ENCODE peak calls at places on chromosomes 5 and 9, in nine cellular contexts. One of them, this sample, is unnamed.

GRCh38 chr9:135907006-135907434 is 326 bp downstream of the CAMSAP1 start:
- DNase-seq in transverse colon: peak; percentile 27
- DNase-seq in tibial nerve: no peak
- DNase-seq in stomach: no peak
- DNase-seq in H1: no peak
- DNase-seq in sigmoid colon: peak; percentile 69
- DNase-seq in HepG2: no peak
- DNase-seq in A549: peak; percentile 46
- DNase-seq in ovary: no peak
- DNase-seq in this sample: peak; percentile 58

GRCh38 chr9:128045876-128046275 is 21.2 kb downstream of the NAIF1 start:
- DNase-seq in transverse colon: no peak
- DNase-seq in tibial nerve: no peak
- DNase-seq in stomach: no peak
- DNase-seq in H1: no peak
- DNase-seq in sigmoid colon: no peak
- DNase-seq in HepG2: no peak
- DNase-seq in A549: no peak
- DNase-seq in ovary: no peak
- DNase-seq in this sample: no peak

GRCh38 chr5:9207820-9208418 is 338.0 kb downstream of the SEMA5A start:
- DNase-seq in transverse colon: no peak
- DNase-seq in tibial nerve: no peak
- DNase-seq in stomach: no peak
- DNase-seq in H1: no peak
- DNase-seq in sigmoid colon: no peak
- DNase-seq in HepG2: peak; percentile 34
- DNase-seq in A549: peak; percentile 52
- DNase-seq in ovary: no peak
- DNase-seq in this sample: no peak

GRCh38 chr5:158398360-158399201 is 539.6 kb upstream of the CLINT1 start:
- DNase-seq in transverse colon: no peak
- DNase-seq in tibial nerve: no peak
- DNase-seq in stomach: no peak
- DNase-seq in H1: no peak
- DNase-seq in sigmoid colon: no peak
- DNase-seq in HepG2: no peak
- DNase-seq in A549: no peak
- DNase-seq in ovary: no peak
- DNase-seq in this sample: no peak

GRCh38 chr5:147949711-147950573 is 43.6 kb upstream of the C5orf46 start:
- DNase-seq in transverse colon: no peak
- DNase-seq in tibial nerve: no peak
- DNase-seq in stomach: no peak
- DNase-seq in H1: no peak
- DNase-seq in sigmoid colon: no peak
- DNase-seq in HepG2: peak; percentile 37
- DNase-seq in A549: peak; percentile 45
- DNase-seq in ovary: no peak
- DNase-seq in this sample: no peak

GRCh38 chr5:16430349-16431089 is 35.1 kb downstream of the ZNF622 start:
- DNase-seq in transverse colon: no peak
- DNase-seq in tibial nerve: no peak
- DNase-seq in stomach: no peak
- DNase-seq in H1: no peak
- DNase-seq in sigmoid colon: no peak
- DNase-seq in HepG2: no peak
- DNase-seq in A549: no peak
- DNase-seq in ovary: no peak
- DNase-seq in this sample: no peak

GRCh38 chr5:135535820-135536801 is at the start of gene NEUROG1:
- DNase-seq in transverse colon: no peak
- DNase-seq in tibial nerve: no peak
- DNase-seq in stomach: no peak
- DNase-seq in H1: no peak
- DNase-seq in sigmoid colon: no peak
- DNase-seq in HepG2: no peak
- DNase-seq in A549: no peak
- DNase-seq in ovary: no peak
- DNase-seq in this sample: no peak

GRCh38 chr5:91840412-91840811 is 457.3 kb upstream of the ARRDC3 start:
- DNase-seq in transverse colon: no peak
- DNase-seq in tibial nerve: no peak
- DNase-seq in stomach: no peak
- DNase-seq in H1: no peak
- DNase-seq in sigmoid colon: no peak
- DNase-seq in HepG2: no peak
- DNase-seq in A549: no peak
- DNase-seq in ovary: no peak
- DNase-seq in this sample: no peak

GRCh38 chr5:34677428-34677827 is 21.3 kb downstream of the RAI14 start:
- DNase-seq in transverse colon: no peak
- DNase-seq in tibial nerve: no peak
- DNase-seq in stomach: no peak
- DNase-seq in H1: no peak
- DNase-seq in sigmoid colon: no peak
- DNase-seq in HepG2: no peak
- DNase-seq in A549: no peak
- DNase-seq in ovary: no peak
- DNase-seq in this sample: no peak

GRCh38 chr5:34674226-34674625 is 18.1 kb downstream of the RAI14 start:
- DNase-seq in transverse colon: no peak
- DNase-seq in tibial nerve: no peak
- DNase-seq in stomach: no peak
- DNase-seq in H1: no peak
- DNase-seq in sigmoid colon: no peak
- DNase-seq in HepG2: no peak
- DNase-seq in A549: no peak
- DNase-seq in ovary: no peak
- DNase-seq in this sample: no peak

GRCh38 chr5:34676409-34676808 is 20.3 kb downstream of the RAI14 start:
- DNase-seq in transverse colon: no peak
- DNase-seq in tibial nerve: no peak
- DNase-seq in stomach: no peak
- DNase-seq in H1: no peak
- DNase-seq in sigmoid colon: no peak
- DNase-seq in HepG2: no peak
- DNase-seq in A549: no peak
- DNase-seq in ovary: no peak
- DNase-seq in this sample: no peak

GRCh38 chr5:34673463-34674125 is 17.5 kb downstream of the RAI14 start:
- DNase-seq in transverse colon: no peak
- DNase-seq in tibial nerve: no peak
- DNase-seq in stomach: no peak
- DNase-seq in H1: no peak
- DNase-seq in sigmoid colon: no peak
- DNase-seq in HepG2: no peak
- DNase-seq in A549: no peak
- DNase-seq in ovary: no peak
- DNase-seq in this sample: no peak

DNA sequence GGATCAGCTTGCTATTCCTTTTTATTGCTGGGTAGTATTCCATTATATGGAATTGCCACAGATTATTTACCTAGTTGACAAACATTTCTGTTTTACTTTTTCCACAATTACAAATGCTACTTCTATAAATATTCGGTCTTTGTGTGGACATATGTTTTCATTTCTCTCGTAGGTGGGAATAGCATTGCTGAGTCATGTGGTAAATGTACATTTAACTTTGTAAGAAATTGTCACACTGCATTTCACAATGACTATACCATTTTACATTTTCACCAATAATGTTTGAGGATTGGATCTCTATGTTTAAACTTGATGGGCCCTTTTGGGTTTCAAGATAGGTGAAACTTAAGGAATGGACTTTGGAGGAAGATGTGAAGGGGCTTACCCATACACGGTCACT is 19.7 kb downstream of the RAI14 start:
- DNase-seq in transverse colon: no peak
- DNase-seq in tibial nerve: no peak
- DNase-seq in stomach: no peak
- DNase-seq in H1: no peak
- DNase-seq in sigmoid colon: no peak
- DNase-seq in HepG2: no peak
- DNase-seq in A549: no peak
- DNase-seq in ovary: no peak
- DNase-seq in this sample: no peak
- H3K4me1 ChIP-seq in transverse colon: peaks cover 11% of the 10 kb centered on the region
- H3K4me1 ChIP-seq in tibial nerve: peaks cover 17% of the 10 kb centered on the region
- H3K4me1 ChIP-seq in stomach: peaks cover 28% of the 10 kb centered on the region
- H3K4me1 ChIP-seq in H1: peaks cover 8% of the 10 kb centered on the region
- H3K4me1 ChIP-seq in sigmoid colon: peaks cover 32% of the 10 kb centered on the region
- H3K4me1 ChIP-seq in HepG2: peaks cover 20% of the 10 kb centered on the region
- H3K4me1 ChIP-seq in A549: peaks cover 69% of the 10 kb centered on the region
- H3K4me1 ChIP-seq in ovary: no peaks in the 10 kb centered on the region
- H3K4me1 ChIP-seq in this sample: peaks cover 8% of the 10 kb centered on the region

DNA sequence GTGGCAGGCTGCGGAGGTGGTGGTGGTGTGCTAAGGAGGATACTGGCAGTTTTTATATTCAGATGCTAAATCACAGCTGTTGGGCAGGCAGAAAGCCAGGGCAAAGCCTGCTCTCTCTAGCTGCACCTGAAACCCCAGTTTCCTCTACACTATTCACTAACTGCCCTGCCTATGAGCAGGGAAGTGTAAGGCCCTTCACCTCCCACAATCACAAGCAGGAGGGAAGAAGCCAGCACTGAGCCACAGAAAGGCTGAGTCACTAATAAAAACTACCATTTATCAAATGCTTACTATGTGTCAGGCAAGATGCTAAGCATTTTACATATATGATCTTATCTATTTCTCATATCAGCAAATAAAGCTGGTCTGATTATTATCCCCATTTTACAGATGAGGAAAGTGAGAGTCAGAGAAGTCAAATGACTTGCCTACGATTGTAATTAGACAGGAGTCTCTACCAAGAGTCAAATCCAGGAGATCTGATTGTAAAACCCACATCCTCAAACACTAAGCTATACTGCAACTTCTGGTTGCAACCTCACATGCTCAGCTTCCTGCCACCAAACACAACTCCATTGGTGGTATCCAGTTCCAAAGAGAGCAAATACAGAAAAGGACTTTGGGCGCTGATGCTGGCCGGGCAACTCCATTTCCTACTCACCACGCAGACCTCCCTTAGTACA is 17.7 kb upstream of the IL6ST start:
- DNase-seq in transverse colon: peak; percentile 20
- DNase-seq in tibial nerve: no peak
- DNase-seq in stomach: peak; percentile 54
- DNase-seq in H1: no peak
- DNase-seq in sigmoid colon: no peak
- DNase-seq in HepG2: peak; percentile 90
- DNase-seq in A549: no peak
- DNase-seq in ovary: peak; percentile 18
- DNase-seq in this sample: no peak
- TF ChIP-seq EP300 in transverse colon: no peak
- TF ChIP-seq EP300 in tibial nerve: no peak
- TF ChIP-seq EP300 in stomach: no peak
- TF ChIP-seq EP300 in H1: no peak
- TF ChIP-seq EP300 in sigmoid colon: no peak
- TF ChIP-seq EP300 in HepG2: no peak
- TF ChIP-seq EP300 in A549: no peak
- TF ChIP-seq EP300 in ovary: no peak
- TF ChIP-seq EP300 in this sample: no peak

GRCh38 chr5:132479073-132479811 is 11.3 kb downstream of the IRF1 start:
- DNase-seq in transverse colon: no peak
- DNase-seq in tibial nerve: no peak
- DNase-seq in stomach: no peak
- DNase-seq in H1: no peak
- DNase-seq in sigmoid colon: peak; percentile 26
- DNase-seq in HepG2: no peak
- DNase-seq in A549: no peak
- DNase-seq in ovary: no peak
- DNase-seq in this sample: no peak

GRCh38 chr5:132479812-132480441 is 10.6 kb downstream of the IRF1 start:
- DNase-seq in transverse colon: no peak
- DNase-seq in tibial nerve: no peak
- DNase-seq in stomach: no peak
- DNase-seq in H1: no peak
- DNase-seq in sigmoid colon: peak; percentile 19
- DNase-seq in HepG2: no peak
- DNase-seq in A549: no peak
- DNase-seq in ovary: no peak
- DNase-seq in this sample: no peak

GRCh38 chr5:132478498-132478855 is 12.1 kb downstream of the IRF1 start:
- DNase-seq in transverse colon: no peak
- DNase-seq in tibial nerve: no peak
- DNase-seq in stomach: no peak
- DNase-seq in H1: no peak
- DNase-seq in sigmoid colon: peak; percentile 42
- DNase-seq in HepG2: no peak
- DNase-seq in A549: no peak
- DNase-seq in ovary: no peak
- DNase-seq in this sample: no peak

GRCh38 chr5:132481243-132482211 is 9.0 kb downstream of the IRF1 start:
- DNase-seq in transverse colon: no peak
- DNase-seq in tibial nerve: no peak
- DNase-seq in stomach: no peak
- DNase-seq in H1: no peak
- DNase-seq in sigmoid colon: peak; percentile 32
- DNase-seq in HepG2: no peak
- DNase-seq in A549: no peak
- DNase-seq in ovary: no peak
- DNase-seq in this sample: peak; percentile 3

DNA sequence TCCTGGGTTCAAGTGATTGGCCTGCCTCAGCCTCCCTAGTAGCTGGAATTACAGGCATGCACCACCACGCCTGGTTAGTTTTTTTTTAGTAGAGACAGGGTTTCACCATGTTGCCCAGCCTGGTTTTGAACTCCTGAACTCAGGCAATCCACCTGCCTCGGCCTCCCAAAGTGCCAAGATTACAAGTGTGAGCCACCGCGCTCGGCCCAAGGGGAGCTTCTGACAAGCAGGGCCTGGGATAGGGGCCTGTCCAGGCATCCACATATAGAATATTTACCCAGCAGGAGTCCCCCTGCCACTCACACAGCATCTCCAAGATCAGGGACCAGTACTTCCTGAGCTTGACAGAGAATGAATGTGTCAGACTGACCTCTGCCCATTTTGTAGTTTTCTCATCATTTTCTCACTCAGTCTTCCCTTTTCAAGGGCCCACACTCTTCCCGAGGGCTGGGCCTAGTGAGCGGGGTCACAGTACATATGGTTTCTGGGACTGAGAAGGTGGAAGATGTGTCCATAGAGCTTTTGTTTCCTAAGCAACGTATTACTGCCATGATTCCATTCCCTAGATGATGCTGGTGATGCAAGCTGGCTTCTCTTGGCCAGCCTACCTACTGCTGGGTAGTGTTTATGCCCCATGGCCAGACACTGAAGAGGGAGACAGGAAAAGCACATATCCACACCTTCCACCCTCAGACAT is 9.9 kb downstream of the IRF1 start:
- DNase-seq in transverse colon: no peak
- DNase-seq in tibial nerve: no peak
- DNase-seq in stomach: no peak
- DNase-seq in H1: no peak
- DNase-seq in sigmoid colon: peak; percentile 42
- DNase-seq in HepG2: no peak
- DNase-seq in A549: no peak
- DNase-seq in ovary: no peak
- DNase-seq in this sample: no peak
- TF ChIP-seq POLR2A in transverse colon: no peak
- TF ChIP-seq POLR2A in tibial nerve: no peak
- TF ChIP-seq POLR2A in stomach: no peak
- TF ChIP-seq POLR2A in H1: no peak
- TF ChIP-seq POLR2A in sigmoid colon: no peak
- TF ChIP-seq POLR2A in HepG2: no peak
- TF ChIP-seq POLR2A in A549: no peak
- TF ChIP-seq POLR2A in ovary: no peak
- TF ChIP-seq POLR2A in this sample: no peak

DNA sequence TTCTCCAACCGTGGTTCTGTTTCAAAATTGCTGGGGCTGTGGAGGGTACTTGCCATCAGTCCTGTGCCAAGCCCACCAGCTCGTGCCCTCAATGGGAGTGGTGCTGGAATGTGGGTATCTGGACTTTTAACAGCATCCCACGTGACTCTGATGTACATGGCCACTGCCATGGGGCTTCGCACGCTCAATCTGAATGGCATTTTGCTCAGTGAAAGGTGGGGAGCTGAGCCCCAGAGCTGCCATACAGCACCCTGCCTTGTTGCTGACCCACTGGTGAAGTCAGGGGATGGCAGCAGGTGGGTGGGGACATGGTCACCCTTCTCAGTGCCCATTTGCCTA is 16.6 kb upstream of the SYNPO start:
- DNase-seq in transverse colon: no peak
- DNase-seq in tibial nerve: no peak
- DNase-seq in stomach: no peak
- DNase-seq in H1: no peak
- DNase-seq in sigmoid colon: no peak
- DNase-seq in HepG2: no peak
- DNase-seq in A549: no peak
- DNase-seq in ovary: no peak
- DNase-seq in this sample: no peak
- H3K4me1 ChIP-seq in transverse colon: peaks cover 29% of the 10 kb centered on the region
- H3K4me1 ChIP-seq in tibial nerve: peaks cover 56% of the 10 kb centered on the region
- H3K4me1 ChIP-seq in stomach: peaks cover 68% of the 10 kb centered on the region
- H3K4me1 ChIP-seq in H1: peaks cover 22% of the 10 kb centered on the region
- H3K4me1 ChIP-seq in sigmoid colon: peaks cover 42% of the 10 kb centered on the region
- H3K4me1 ChIP-seq in HepG2: peaks cover 13% of the 10 kb centered on the region
- H3K4me1 ChIP-seq in A549: peaks cover 41% of the 10 kb centered on the region
- H3K4me1 ChIP-seq in ovary: peaks cover 35% of the 10 kb centered on the region
- H3K4me1 ChIP-seq in this sample: peaks cover 62% of the 10 kb centered on the region